ENCODE peak calls at places on chromosomes 7 and 10, in nine cellular contexts. One of them, this sample, is unnamed.

GRCh38 chr10:111840546-111840945 is 343.0 kb downstream of the GPAM start:
- DNase-seq in fibroblast of pulmonary artery: no peak
- DNase-seq in chondrocyte: no peak
- DNase-seq in Calu3: no peak
- DNase-seq in cardiac muscle cell: no peak
- DNase-seq in nephron progenitor cell: no peak
- DNase-seq in astrocyte of the spinal cord: no peak
- DNase-seq in GM06990: no peak
- DNase-seq in right lobe of liver: no peak
- DNase-seq in this sample: no peak

GRCh38 chr7:152761116-152761748 is 1.7 kb downstream of the ACTR3B start:
- DNase-seq in fibroblast of pulmonary artery: no peak
- DNase-seq in chondrocyte: no peak
- DNase-seq in Calu3: no peak
- DNase-seq in cardiac muscle cell: no peak
- DNase-seq in nephron progenitor cell: no peak
- DNase-seq in astrocyte of the spinal cord: peak; percentile 29
- DNase-seq in GM06990: peak; percentile 16
- DNase-seq in right lobe of liver: no peak
- DNase-seq in this sample: no peak

GRCh38 chr7:143882611-143883078 is 19.3 kb downstream of the TCAF1 start:
- DNase-seq in fibroblast of pulmonary artery: peak; percentile 69
- DNase-seq in chondrocyte: peak; percentile 95
- DNase-seq in Calu3: peak; percentile 65
- DNase-seq in cardiac muscle cell: peak; percentile 76
- DNase-seq in nephron progenitor cell: peak; percentile 85
- DNase-seq in astrocyte of the spinal cord: peak; percentile 63
- DNase-seq in GM06990: no peak
- DNase-seq in right lobe of liver: peak; percentile 82
- DNase-seq in this sample: no peak

GRCh38 chr10:68179016-68179415 is 52.9 kb downstream of the ATOH7 start:
- DNase-seq in fibroblast of pulmonary artery: no peak
- DNase-seq in chondrocyte: no peak
- DNase-seq in Calu3: no peak
- DNase-seq in cardiac muscle cell: no peak
- DNase-seq in nephron progenitor cell: no peak
- DNase-seq in astrocyte of the spinal cord: no peak
- DNase-seq in GM06990: no peak
- DNase-seq in right lobe of liver: no peak
- DNase-seq in this sample: no peak

GRCh38 chr10:102411341-102412255 is 7.0 kb downstream of the PSD start:
- DNase-seq in fibroblast of pulmonary artery: no peak
- DNase-seq in chondrocyte: no peak
- DNase-seq in Calu3: no peak
- DNase-seq in cardiac muscle cell: no peak
- DNase-seq in nephron progenitor cell: no peak
- DNase-seq in astrocyte of the spinal cord: no peak
- DNase-seq in GM06990: no peak
- DNase-seq in right lobe of liver: no peak
- DNase-seq in this sample: no peak

GRCh38 chr7:18345641-18346234 is 149.8 kb upstream of the HDAC9 start:
- DNase-seq in fibroblast of pulmonary artery: peak; percentile 74
- DNase-seq in chondrocyte: no peak
- DNase-seq in Calu3: peak; percentile 74
- DNase-seq in cardiac muscle cell: peak; percentile 76
- DNase-seq in nephron progenitor cell: peak; percentile 53
- DNase-seq in astrocyte of the spinal cord: peak; percentile 65
- DNase-seq in GM06990: no peak
- DNase-seq in right lobe of liver: no peak
- DNase-seq in this sample: no peak

GRCh38 chr7:36309716-36310115 is 79.9 kb upstream of the ANLN start:
- DNase-seq in fibroblast of pulmonary artery: no peak
- DNase-seq in chondrocyte: no peak
- DNase-seq in Calu3: no peak
- DNase-seq in cardiac muscle cell: no peak
- DNase-seq in nephron progenitor cell: no peak
- DNase-seq in astrocyte of the spinal cord: no peak
- DNase-seq in GM06990: no peak
- DNase-seq in right lobe of liver: no peak
- DNase-seq in this sample: no peak

GRCh38 chr10:73641272-73642060 is at the start of gene MYOZ1:
- DNase-seq in fibroblast of pulmonary artery: no peak
- DNase-seq in chondrocyte: no peak
- DNase-seq in Calu3: no peak
- DNase-seq in cardiac muscle cell: peak; percentile 4
- DNase-seq in nephron progenitor cell: no peak
- DNase-seq in astrocyte of the spinal cord: no peak
- DNase-seq in GM06990: no peak
- DNase-seq in right lobe of liver: no peak
- DNase-seq in this sample: no peak

GRCh38 chr10:22341190-22341935 is 3.9 kb upstream of the SPAG6 start:
- DNase-seq in fibroblast of pulmonary artery: peak; percentile 34
- DNase-seq in chondrocyte: no peak
- DNase-seq in Calu3: no peak
- DNase-seq in cardiac muscle cell: no peak
- DNase-seq in nephron progenitor cell: no peak
- DNase-seq in astrocyte of the spinal cord: no peak
- DNase-seq in GM06990: no peak
- DNase-seq in right lobe of liver: no peak
- DNase-seq in this sample: no peak

GRCh38 chr10:89601728-89602361 is 43.2 kb downstream of the PANK1 start:
- DNase-seq in fibroblast of pulmonary artery: no peak
- DNase-seq in chondrocyte: no peak
- DNase-seq in Calu3: no peak
- DNase-seq in cardiac muscle cell: no peak
- DNase-seq in nephron progenitor cell: no peak
- DNase-seq in astrocyte of the spinal cord: no peak
- DNase-seq in GM06990: no peak
- DNase-seq in right lobe of liver: no peak
- DNase-seq in this sample: no peak

GRCh38 chr10:89609730-89610393 is 35.2 kb downstream of the PANK1 start:
- DNase-seq in fibroblast of pulmonary artery: no peak
- DNase-seq in chondrocyte: no peak
- DNase-seq in Calu3: no peak
- DNase-seq in cardiac muscle cell: no peak
- DNase-seq in nephron progenitor cell: no peak
- DNase-seq in astrocyte of the spinal cord: no peak
- DNase-seq in GM06990: peak; percentile 24
- DNase-seq in right lobe of liver: no peak
- DNase-seq in this sample: no peak

GRCh38 chr10:89600041-89600440 is 45.0 kb downstream of the PANK1 start:
- DNase-seq in fibroblast of pulmonary artery: no peak
- DNase-seq in chondrocyte: no peak
- DNase-seq in Calu3: no peak
- DNase-seq in cardiac muscle cell: no peak
- DNase-seq in nephron progenitor cell: no peak
- DNase-seq in astrocyte of the spinal cord: peak; percentile 9
- DNase-seq in GM06990: no peak
- DNase-seq in right lobe of liver: no peak
- DNase-seq in this sample: no peak

GRCh38 chr10:89602919-89603318 is 42.1 kb downstream of the PANK1 start:
- DNase-seq in fibroblast of pulmonary artery: no peak
- DNase-seq in chondrocyte: no peak
- DNase-seq in Calu3: no peak
- DNase-seq in cardiac muscle cell: no peak
- DNase-seq in nephron progenitor cell: no peak
- DNase-seq in astrocyte of the spinal cord: no peak
- DNase-seq in GM06990: no peak
- DNase-seq in right lobe of liver: no peak
- DNase-seq in this sample: no peak

GRCh38 chr10:89604200-89604599 is 40.8 kb downstream of the PANK1 start:
- DNase-seq in fibroblast of pulmonary artery: no peak
- DNase-seq in chondrocyte: no peak
- DNase-seq in Calu3: no peak
- DNase-seq in cardiac muscle cell: no peak
- DNase-seq in nephron progenitor cell: no peak
- DNase-seq in astrocyte of the spinal cord: no peak
- DNase-seq in GM06990: no peak
- DNase-seq in right lobe of liver: no peak
- DNase-seq in this sample: no peak
- TF ChIP-seq CTCF in fibroblast of pulmonary artery: no peak
- TF ChIP-seq CTCF in chondrocyte: no peak
- TF ChIP-seq CTCF in Calu3: no peak
- TF ChIP-seq CTCF in cardiac muscle cell: no peak
- TF ChIP-seq CTCF in nephron progenitor cell: no peak
- TF ChIP-seq CTCF in astrocyte of the spinal cord: no peak
- TF ChIP-seq CTCF in GM06990: no peak
- TF ChIP-seq CTCF in right lobe of liver: no peak
- TF ChIP-seq CTCF in this sample: no peak

GRCh38 chr7:121587454-121587853 is 191.3 kb upstream of the FAM3C start:
- DNase-seq in fibroblast of pulmonary artery: no peak
- DNase-seq in chondrocyte: no peak
- DNase-seq in Calu3: no peak
- DNase-seq in cardiac muscle cell: no peak
- DNase-seq in nephron progenitor cell: no peak
- DNase-seq in astrocyte of the spinal cord: no peak
- DNase-seq in GM06990: no peak
- DNase-seq in right lobe of liver: no peak
- DNase-seq in this sample: no peak
- TF ChIP-seq CTCF in fibroblast of pulmonary artery: no peak
- TF ChIP-seq CTCF in chondrocyte: no peak
- TF ChIP-seq CTCF in Calu3: no peak
- TF ChIP-seq CTCF in cardiac muscle cell: no peak
- TF ChIP-seq CTCF in nephron progenitor cell: no peak
- TF ChIP-seq CTCF in astrocyte of the spinal cord: no peak
- TF ChIP-seq CTCF in GM06990: no peak
- TF ChIP-seq CTCF in right lobe of liver: no peak
- TF ChIP-seq CTCF in this sample: no peak

GRCh38 chr10:90718185-90718584 is 139.7 kb downstream of the HTR7 start:
- DNase-seq in fibroblast of pulmonary artery: peak; percentile 23
- DNase-seq in chondrocyte: no peak
- DNase-seq in Calu3: no peak
- DNase-seq in cardiac muscle cell: peak; percentile 38
- DNase-seq in nephron progenitor cell: no peak
- DNase-seq in astrocyte of the spinal cord: peak; percentile 18
- DNase-seq in GM06990: no peak
- DNase-seq in right lobe of liver: no peak
- DNase-seq in this sample: no peak
- TF ChIP-seq CTCF in fibroblast of pulmonary artery: peak; percentile 25
- TF ChIP-seq CTCF in chondrocyte: peak; percentile 58
- TF ChIP-seq CTCF in Calu3: no peak
- TF ChIP-seq CTCF in cardiac muscle cell: peak; percentile 26
- TF ChIP-seq CTCF in nephron progenitor cell: no peak
- TF ChIP-seq CTCF in astrocyte of the spinal cord: peak; percentile 41
- TF ChIP-seq CTCF in GM06990: no peak
- TF ChIP-seq CTCF in right lobe of liver: no peak
- TF ChIP-seq CTCF in this sample: no peak

DNA sequence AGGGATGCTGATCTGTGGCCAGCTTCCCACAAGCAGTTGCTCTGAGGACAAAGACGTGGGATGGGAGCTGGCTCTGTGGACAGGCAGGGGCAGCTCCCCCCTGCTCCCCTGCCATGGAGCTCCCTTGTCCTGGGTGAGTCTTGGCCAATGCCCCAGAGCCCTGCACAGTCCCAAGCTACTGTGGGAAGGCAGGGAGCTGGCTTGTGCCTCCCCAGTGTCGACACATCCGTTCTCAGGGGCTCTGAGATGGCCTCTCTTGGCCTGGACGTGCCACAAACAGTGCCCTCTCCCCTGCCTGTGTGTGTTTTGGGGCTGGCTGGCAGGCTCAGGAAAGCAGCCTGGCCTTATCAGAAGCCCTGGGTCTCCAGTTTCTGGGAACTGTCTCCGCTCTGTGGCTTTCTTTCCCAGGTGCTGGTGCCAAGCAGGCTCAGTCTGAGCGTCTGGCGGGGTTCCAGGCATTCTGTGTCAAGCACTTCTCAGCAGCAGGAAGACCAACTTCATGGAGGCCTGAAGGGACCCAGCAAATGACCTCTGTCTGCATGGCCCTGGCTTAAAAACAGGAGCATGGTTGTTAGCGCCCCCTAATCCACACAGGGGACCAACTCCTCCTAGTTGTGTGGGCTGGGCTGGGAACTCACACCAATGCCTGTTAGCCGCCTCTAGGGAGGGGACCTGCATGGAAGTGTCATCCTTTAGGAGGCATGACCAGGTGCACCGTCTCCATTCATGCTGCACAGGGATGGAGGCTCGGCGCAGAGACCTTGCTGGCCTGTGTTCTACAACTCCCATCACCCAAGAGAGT is 375.2 kb downstream of the RPS24 start:
- DNase-seq in fibroblast of pulmonary artery: peak; percentile 59
- DNase-seq in chondrocyte: no peak
- DNase-seq in Calu3: no peak
- DNase-seq in cardiac muscle cell: peak; percentile 74
- DNase-seq in nephron progenitor cell: no peak
- DNase-seq in astrocyte of the spinal cord: peak; percentile 43
- DNase-seq in GM06990: no peak
- DNase-seq in right lobe of liver: peak; percentile 70
- DNase-seq in this sample: no peak
- TF ChIP-seq CTCF in fibroblast of pulmonary artery: no peak
- TF ChIP-seq CTCF in chondrocyte: no peak
- TF ChIP-seq CTCF in Calu3: no peak
- TF ChIP-seq CTCF in cardiac muscle cell: no peak
- TF ChIP-seq CTCF in nephron progenitor cell: no peak
- TF ChIP-seq CTCF in astrocyte of the spinal cord: no peak
- TF ChIP-seq CTCF in GM06990: no peak
- TF ChIP-seq CTCF in right lobe of liver: no peak
- TF ChIP-seq CTCF in this sample: no peak

DNA sequence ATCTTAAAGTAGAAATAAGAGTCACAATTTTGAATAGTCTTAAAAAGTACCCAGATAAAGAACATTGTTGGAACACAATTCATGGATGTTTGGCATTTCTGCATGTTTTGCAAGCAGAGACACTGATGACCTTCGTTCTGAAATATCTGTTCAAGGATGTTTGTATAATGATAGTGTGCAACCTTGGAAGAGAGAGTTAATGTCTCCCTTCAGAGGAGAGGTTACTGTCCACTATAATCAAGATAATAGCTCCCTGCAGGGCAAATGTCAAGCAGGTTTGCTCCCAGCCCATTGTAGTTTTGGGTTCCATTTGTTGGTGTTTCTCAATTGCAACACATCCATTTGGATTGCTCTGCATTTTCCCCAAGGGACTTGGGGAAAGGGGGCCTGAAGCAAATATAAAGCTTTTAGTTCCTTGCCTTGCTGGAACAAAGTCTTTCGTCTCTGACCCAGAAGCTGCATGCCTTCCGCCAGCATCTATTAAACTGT is 45.2 kb downstream of the COL1A2 start:
- DNase-seq in fibroblast of pulmonary artery: peak; percentile 31
- DNase-seq in chondrocyte: no peak
- DNase-seq in Calu3: no peak
- DNase-seq in cardiac muscle cell: no peak
- DNase-seq in nephron progenitor cell: no peak
- DNase-seq in astrocyte of the spinal cord: no peak
- DNase-seq in GM06990: no peak
- DNase-seq in right lobe of liver: no peak
- DNase-seq in this sample: no peak
- TF ChIP-seq CTCF in fibroblast of pulmonary artery: no peak
- TF ChIP-seq CTCF in chondrocyte: no peak
- TF ChIP-seq CTCF in Calu3: no peak
- TF ChIP-seq CTCF in cardiac muscle cell: no peak
- TF ChIP-seq CTCF in nephron progenitor cell: no peak
- TF ChIP-seq CTCF in astrocyte of the spinal cord: no peak
- TF ChIP-seq CTCF in GM06990: no peak
- TF ChIP-seq CTCF in right lobe of liver: no peak
- TF ChIP-seq CTCF in this sample: no peak

GRCh38 chr10:125161570-125162139 is 1.3 kb upstream of the CTBP2 start:
- DNase-seq in fibroblast of pulmonary artery: no peak
- DNase-seq in chondrocyte: no peak
- DNase-seq in Calu3: no peak
- DNase-seq in cardiac muscle cell: no peak
- DNase-seq in nephron progenitor cell: peak; percentile 42
- DNase-seq in astrocyte of the spinal cord: peak; percentile 61
- DNase-seq in GM06990: no peak
- DNase-seq in right lobe of liver: no peak
- DNase-seq in this sample: no peak
- TF ChIP-seq CTCF in fibroblast of pulmonary artery: peak; percentile 38
- TF ChIP-seq CTCF in chondrocyte: peak; percentile 41
- TF ChIP-seq CTCF in Calu3: peak; percentile 28
- TF ChIP-seq CTCF in cardiac muscle cell: no peak
- TF ChIP-seq CTCF in nephron progenitor cell: peak; percentile 29
- TF ChIP-seq CTCF in astrocyte of the spinal cord: peak; percentile 41
- TF ChIP-seq CTCF in GM06990: peak; percentile 29
- TF ChIP-seq CTCF in right lobe of liver: peak; percentile 23
- TF ChIP-seq CTCF in this sample: no peak

GRCh38 chr10:61662794-61663259 is at the start of gene CABCOCO1:
- DNase-seq in fibroblast of pulmonary artery: peak; percentile 59
- DNase-seq in chondrocyte: peak; percentile 92
- DNase-seq in Calu3: peak; percentile 83
- DNase-seq in cardiac muscle cell: peak; percentile 74
- DNase-seq in nephron progenitor cell: peak; percentile 88
- DNase-seq in astrocyte of the spinal cord: peak; percentile 61
- DNase-seq in GM06990: no peak
- DNase-seq in right lobe of liver: peak; percentile 63
- DNase-seq in this sample: no peak
- TF ChIP-seq CTCF in fibroblast of pulmonary artery: peak; percentile 8
- TF ChIP-seq CTCF in chondrocyte: peak; percentile 66
- TF ChIP-seq CTCF in Calu3: no peak
- TF ChIP-seq CTCF in cardiac muscle cell: peak; percentile 22
- TF ChIP-seq CTCF in nephron progenitor cell: no peak
- TF ChIP-seq CTCF in astrocyte of the spinal cord: peak; percentile 16
- TF ChIP-seq CTCF in GM06990: no peak
- TF ChIP-seq CTCF in right lobe of liver: no peak
- TF ChIP-seq CTCF in this sample: no peak

This sample was measured in natural killer cell.